ENCODE peak calls at places on chromosome 11, in six cellular contexts. L is stomach, P is A549, K is esophagus muscularis mucosa, X is tibial nerve, N is ovary. O is an unnamed sample.

GRCh38 chr11:78470861-78471442 is 53.3 kb upstream of the GAB2 start:
- DNase-seq in X (no peak), P (no peak), L (no peak), K (no peak), N (no peak), O (no peak)

GRCh38 chr11:61516675-61517516 is 8.3 kb downstream of the LRRC10B start:
- DNase-seq in X (peak), L (peak), P (peak), N (peak), K (no peak), O (no peak)

GRCh38 chr11:48096588-48097525 is 116.5 kb downstream of the PTPRJ start:
- DNase-seq in N (no peak), X (no peak), P (no peak), K (peak), L (no peak), O (no peak)

GRCh38 chr11:17412488-17413180 is 24.2 kb upstream of the KCNJ11 start:
- DNase-seq in X (no peak), K (no peak), L (no peak), P (no peak), N (no peak), O (no peak)

GRCh38 chr11:119258983-119259382 is 52.8 kb downstream of the CBL start:
- DNase-seq in K (no peak), N (no peak), X (no peak), P (no peak), L (no peak), O (no peak)

GRCh38 chr11:20110908-20111669 is 49.2 kb downstream of the DBX1 start:
- DNase-seq in X (no peak), L (peak), K (no peak), P (peak), N (no peak), O (no peak)

GRCh38 chr11:821513-822371 is 3.0 kb downstream of the PNPLA2 start:
- DNase-seq in N (no peak), P (no peak), K (no peak), L (no peak), X (no peak), O (no peak)

GRCh38 chr11:124672531-124673215 is 866 bp downstream of the SIAE start:
- DNase-seq in N (no peak), L (no peak), K (no peak), X (no peak), P (no peak), O (no peak)

GRCh38 chr11:67528376-67528775 is 5.1 kb upstream of the CABP2 start:
- DNase-seq in X (no peak), P (no peak), K (no peak), N (no peak), L (no peak), O (no peak)

GRCh38 chr11:28834877-28835276 is 726.7 kb downstream of the METTL15 start:
- DNase-seq in K (no peak), N (no peak), L (no peak), P (no peak), X (no peak), O (no peak)

GRCh38 chr11:36672815-36673450 is 74.9 kb upstream of the RAG2 start:
- DNase-seq in N (no peak), L (no peak), P (no peak), K (no peak), X (peak), O (no peak)

GRCh38 chr11:125401235-125401634 is 94.8 kb downstream of the FEZ1 start:
- DNase-seq in N (no peak), L (no peak), P (no peak), X (no peak), K (no peak), O (no peak)

GRCh38 chr11:106950067-106950491 is 68.2 kb downstream of the GUCY1A2 start:
- DNase-seq in L (no peak), X (no peak), K (no peak), P (no peak), N (no peak), O (no peak)

GRCh38 chr11:2211113-2211971 is 39.7 kb upstream of the TH start:
- DNase-seq in X (no peak), L (peak), N (no peak), P (no peak), K (no peak), O (peak)
- TF ChIP-seq EP300 in X (no peak), L (no peak), N (no peak), P (no peak), K (no peak), O (no peak)

DNA sequence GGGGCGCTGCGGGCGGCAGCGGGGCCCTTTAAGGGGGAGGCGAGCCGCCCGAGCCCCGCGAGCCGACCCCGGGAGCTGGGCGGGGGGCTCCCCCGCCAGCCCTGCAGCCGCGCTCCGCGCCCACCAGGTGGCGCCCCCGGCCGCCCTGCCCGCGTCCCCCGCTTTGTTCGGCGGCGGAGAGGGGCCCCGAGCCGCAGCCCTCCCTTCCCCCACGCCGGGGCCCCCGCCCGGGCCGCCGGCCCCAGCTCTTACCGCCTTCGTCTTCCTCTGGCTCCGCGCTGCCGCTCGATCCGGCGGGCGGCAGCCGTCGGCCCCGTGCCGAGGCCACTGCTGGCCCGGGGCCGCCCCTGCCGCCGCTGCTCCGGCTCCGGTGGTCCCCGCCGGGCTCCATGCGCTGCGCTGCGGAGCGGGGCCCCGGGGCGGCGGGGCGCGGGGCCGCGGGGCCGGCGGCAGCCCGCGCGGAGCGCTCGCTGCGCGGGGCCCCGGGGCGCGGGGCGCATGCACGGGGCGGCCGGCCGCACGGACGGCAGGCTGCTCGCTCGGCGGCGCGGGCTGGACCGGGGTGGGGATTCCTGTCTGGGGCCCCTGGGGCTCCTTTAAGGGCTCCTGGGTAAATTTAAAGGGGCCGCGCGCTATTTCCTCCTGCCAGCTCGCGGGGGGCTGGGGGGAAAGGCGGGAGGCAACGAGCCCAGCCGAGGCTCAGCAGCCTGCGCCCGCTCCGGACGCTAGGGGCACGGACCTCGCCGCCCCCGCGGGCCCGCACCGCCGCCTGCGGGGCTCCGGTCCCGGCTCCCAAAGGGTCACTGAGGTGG is at the start of gene ZFTA:
- DNase-seq in P (peak), X (no peak), L (peak), K (no peak), N (peak), O (peak)
- TF ChIP-seq POLR2A in P (no peak), X (no peak), L (no peak), K (no peak), N (no peak), O (no peak)

DNA sequence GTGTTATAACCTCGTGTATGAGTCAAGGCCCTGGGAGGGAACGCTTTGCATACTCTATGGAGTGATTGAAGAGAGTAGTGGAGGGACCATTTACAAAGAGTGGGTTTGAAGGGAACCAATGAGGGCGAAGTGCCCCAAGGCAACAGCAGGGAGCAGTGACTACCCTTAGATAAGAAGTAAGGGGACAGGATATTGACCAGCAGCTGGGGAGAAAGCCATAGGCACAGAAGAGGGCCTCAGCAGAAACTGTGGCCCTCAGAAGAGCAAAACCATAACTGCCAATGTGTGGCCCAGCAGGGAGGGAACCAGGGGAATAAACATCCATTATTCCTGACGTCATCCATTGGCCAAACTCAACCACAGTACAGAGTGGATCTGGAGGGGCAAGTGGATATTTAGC is 24.7 kb downstream of the PARVA start:
- DNase-seq in N (no peak), K (peak), P (no peak), X (no peak), L (no peak), O (no peak)
- TF ChIP-seq CTCF in N (no peak), K (no peak), P (no peak), X (no peak), L (no peak), O (no peak)

GRCh38 chr11:65418681-65419459 is 3.7 kb upstream of the NEAT1 start:
- DNase-seq in N (peak), L (peak), K (peak), P (peak), X (peak), O (peak)
- TF ChIP-seq EP300 in N (peak), L (peak), K (peak), P (peak), X (peak), O (no peak)

GRCh38 chr11:43268786-43269185 is 43.0 kb upstream of the API5 start:
- DNase-seq in X (no peak), L (no peak), P (no peak), N (no peak), K (no peak), O (no peak)
- TF ChIP-seq POLR2A in X (no peak), L (no peak), P (no peak), N (no peak), K (no peak), O (no peak)